ENCODE peak calls at places on chromosomes 11 and 22, in seven cellular contexts. X is activated CD4-positive, alpha-beta T cell treated with anti-CD3 and anti-CD28 coated beads, Interleukin-2, amount 50 U/mL, for 1 hour; O is T follicular helper cell; F is mesenchymal stem cell; E is pancreas; W is midbrain; A is T-cell. D is an unnamed sample.

GRCh38 chr11:64230209-64230984 is at the start of gene DNAJC4:
- DNase-seq in O (peak), A (peak), X (peak), W (peak), E (peak), F (peak), D (peak)

GRCh38 chr22:23180893-23181762 is 819 bp downstream of the BCR start:
- DNase-seq in X (peak), A (no peak), E (peak), F (no peak), O (no peak), W (no peak), D (no peak)

GRCh38 chr11:106644824-106645223 is 373.5 kb downstream of the GUCY1A2 start:
- DNase-seq in F (peak), A (no peak), O (no peak), E (no peak), W (no peak), X (no peak), D (no peak)

GRCh38 chr11:134142536-134142935 is 73.7 kb downstream of the JAM3 start:
- DNase-seq in E (no peak), A (no peak), X (no peak), F (no peak), W (no peak), O (no peak), D (no peak)

GRCh38 chr11:3686751-3687150 is 15.6 kb upstream of the CHRNA10 start:
- DNase-seq in W (no peak), E (no peak), X (no peak), A (no peak), F (no peak), O (no peak), D (no peak)

GRCh38 chr11:89491141-89491690 is at the start of gene NOX4:
- DNase-seq in O (no peak), F (peak), W (peak), A (no peak), X (no peak), E (peak), D (no peak)

GRCh38 chr22:44738347-44738715 is 14.0 kb upstream of the ARHGAP8 start:
- DNase-seq in X (no peak), O (no peak), W (no peak), A (no peak), E (no peak), F (no peak), D (no peak)

GRCh38 chr11:4826425-4826824 is 5.3 kb downstream of the OR51F2 start:
- DNase-seq in E (no peak), O (no peak), W (no peak), X (no peak), A (no peak), F (no peak), D (no peak)

GRCh38 chr11:62603072-62603408 is 1.4 kb upstream of the MTA2 start:
- DNase-seq in E (no peak), X (no peak), O (no peak), A (no peak), F (no peak), W (no peak), D (no peak)

GRCh38 chr22:19783531-19784395 is 23.2 kb downstream of the TBX1 start:
- DNase-seq in E (no peak), X (no peak), W (no peak), F (no peak), A (no peak), O (no peak), D (no peak)

D was measured in T-helper 22 cell.